ENCODE peak calls at places on chromosomes 7 and 10, in seven cellular contexts. G is MV-4-11; E is activated naive CD8-positive, alpha-beta T cell treated with anti-CD3 and anti-CD28 coated beads for 36 hours; P is fibroblast of the aortic adventitia; B is RPMI7951; A is GM12865; H is fibroblast of the conjunctiva. M is an unnamed sample.
A peak's percentile ranks its signal among the peaks of the same experiment; 100 is the strongest.

GRCh38 chr7:20359397-20359963 is 28.8 kb downstream of the ITGB8 start:
- DNase-seq in P (peak; percentile 42), A (no peak), H (no peak), G (no peak), B (no peak), E (no peak), M (no peak)

GRCh38 chr10:83448013-83448412 is 691.3 kb upstream of the GHITM start:
- DNase-seq in E (no peak), H (no peak), A (no peak), P (no peak), B (no peak), G (no peak), M (no peak)

GRCh38 chr10:5587151-5588079 is 62.7 kb downstream of the CALML3 start:
- DNase-seq in H (no peak), G (no peak), P (no peak), E (no peak), A (no peak), B (no peak), M (no peak)

GRCh38 chr7:120583835-120584586 is 273.9 kb downstream of the TSPAN12 start:
- DNase-seq in B (peak; percentile 16), G (no peak), H (peak; percentile 62), A (no peak), P (peak; percentile 88), E (no peak), M (no peak)

GRCh38 chr7:34451923-34452322 is 206.1 kb upstream of the NPSR1 start:
- DNase-seq in G (no peak), A (no peak), E (no peak), B (peak; percentile 77), P (peak; percentile 7), H (no peak), M (no peak)

GRCh38 chr7:53611043-53611442 is 575.6 kb downstream of the POM121L12 start:
- DNase-seq in P (no peak), A (no peak), G (no peak), B (no peak), E (no peak), H (no peak), M (no peak)

GRCh38 chr7:150990416-150991186 is at the start of gene NOS3:
- DNase-seq in H (no peak), A (no peak), G (no peak), E (no peak), B (no peak), P (no peak), M (no peak)

GRCh38 chr7:20395494-20395893 is 64.8 kb downstream of the ITGB8 start:
- DNase-seq in E (no peak), G (no peak), P (no peak), A (peak; percentile 33), B (no peak), H (no peak), M (no peak)

GRCh38 chr7:41886257-41886905 is 183.5 kb upstream of the INHBA start:
- DNase-seq in P (peak; percentile 93), H (peak; percentile 85), B (peak; percentile 95), G (peak; percentile 65), A (no peak), E (no peak), M (no peak)

GRCh38 chr10:129541208-129541607 is 74.2 kb downstream of the MGMT start:
- DNase-seq in A (no peak), B (no peak), P (no peak), H (no peak), G (no peak), E (no peak), M (no peak)

GRCh38 chr7:22730921-22731654 is 4.1 kb downstream of the IL6 start:
- DNase-seq in P (peak; percentile 65), G (peak; percentile 50), H (peak; percentile 63), E (no peak), B (peak; percentile 99), A (no peak), M (no peak)

GRCh38 chr10:49527850-49528249 is 11.1 kb downstream of the ERCC6 start:
- DNase-seq in A (no peak), P (no peak), H (no peak), B (no peak), G (no peak), E (no peak), M (no peak)

GRCh38 chr10:3977761-3978160 is 192.8 kb upstream of the KLF6 start:
- DNase-seq in B (no peak), P (no peak), G (no peak), E (no peak), A (no peak), H (no peak), M (no peak)

GRCh38 chr7:151631149-151631967 is 111.7 kb upstream of the RHEB start:
- DNase-seq in H (no peak), E (no peak), G (no peak), P (no peak), B (peak; percentile 29), A (peak; percentile 50), M (no peak)

GRCh38 chr10:62224606-62225005 is 44.0 kb downstream of the RTKN2 start:
- DNase-seq in H (no peak), P (peak; percentile 71), B (no peak), A (no peak), G (no peak), E (no peak), M (no peak)

M was measured in NCI-H2107.